ENCODE peak calls at places on chromosomes 7 and 10, in ten cellular contexts. U is epithelial cell of proximal tubule, D is lung, Q is choroid plexus epithelial cell, O is MM.1S, V is OCI-LY7, N is adrenal gland, P is upper lobe of left lung, W is astrocyte of the spinal cord, R is tibial artery. H is an unnamed sample.
A peak's percentile ranks its signal among the peaks of the same experiment; 100 is the strongest.

GRCh38 chr7:139572071-139572470 is 48.6 kb downstream of the CLEC2L start:
- DNase-seq in N (no peak), O (no peak), V (no peak), D (no peak), R (no peak), W (no peak), U (no peak), P (no peak), Q (no peak), H (no peak)

GRCh38 chr10:125608474-125608873 is 74.5 kb downstream of the TEX36 start:
- DNase-seq in W (no peak), Q (no peak), V (no peak), U (no peak), R (no peak), D (no peak), P (no peak), O (no peak), N (no peak), H (no peak)

GRCh38 chr10:122567056-122567660 is 6.6 kb downstream of the DMBT1 start:
- DNase-seq in D (no peak), N (peak; percentile 32), W (no peak), R (no peak), V (peak; percentile 7), U (no peak), P (no peak), Q (peak; percentile 38), O (no peak), H (no peak)

GRCh38 chr10:131249238-131249956 is 62.1 kb downstream of the TCERG1L start:
- DNase-seq in D (no peak), R (no peak), V (no peak), P (no peak), N (no peak), O (no peak), W (no peak), U (no peak), Q (no peak), H (no peak)

GRCh38 chr7:66958708-66959350 is 36.6 kb downstream of the SBDS start:
- DNase-seq in D (no peak), Q (no peak), O (no peak), N (no peak), U (no peak), W (no peak), P (no peak), V (no peak), R (peak; percentile 32), H (no peak)

GRCh38 chr10:3067859-3068179 is 471 bp downstream of the PFKP start:
- DNase-seq in R (no peak), V (peak; percentile 42), U (no peak), O (no peak), W (no peak), Q (no peak), P (peak; percentile 82), D (no peak), N (no peak), H (no peak)

GRCh38 chr7:77989981-77990566 is 191.5 kb downstream of the PHTF2 start:
- DNase-seq in N (no peak), Q (no peak), W (no peak), R (no peak), V (peak; percentile 23), O (no peak), D (no peak), P (no peak), U (no peak), H (peak; percentile 22)

GRCh38 chr7:117273325-117274292 is 49.2 kb downstream of the WNT2 start:
- DNase-seq in W (no peak), V (no peak), N (no peak), Q (no peak), U (no peak), P (no peak), D (no peak), O (no peak), R (no peak), H (no peak)

GRCh38 chr7:32660936-32661335 is 165.6 kb downstream of the AVL9 start:
- DNase-seq in V (no peak), O (no peak), Q (peak; percentile 34), R (no peak), P (no peak), D (no peak), W (no peak), N (no peak), U (no peak), H (no peak)

GRCh38 chr10:575312-576129 is 113.9 kb downstream of the DIP2C start:
- DNase-seq in P (no peak), W (no peak), U (no peak), Q (peak; percentile 43), D (no peak), V (no peak), N (no peak), O (peak; percentile 97), R (no peak), H (no peak)
- H3K4me3 ChIP-seq in P (no peak overlapping the region), W (no peak overlapping the region), U (no peak overlapping the region), Q (no peak overlapping the region), D (no peak overlapping the region), V (no peak overlapping the region), N (no peak overlapping the region), O (peak overlapping the region; percentile 38), R (peak overlapping the region; percentile 1), H (no peak overlapping the region)

GRCh38 chr10:96984512-96985225 is 152.6 kb downstream of the LCOR start:
- DNase-seq in W (peak; percentile 50), R (no peak), P (no peak), U (no peak), N (no peak), V (no peak), O (no peak), Q (peak; percentile 45), D (no peak), H (no peak)
- H3K4me3 ChIP-seq in W (no peak overlapping the region), R (no peak overlapping the region), P (no peak overlapping the region), U (no peak overlapping the region), N (no peak overlapping the region), V (no peak overlapping the region), O (no peak overlapping the region), Q (no peak overlapping the region), D (no peak overlapping the region), H (no peak overlapping the region)

GRCh38 chr10:55631071-55631654 is 729.9 kb downstream of the ZWINT start:
- DNase-seq in P (peak; percentile 91), W (peak; percentile 57), V (no peak), D (peak; percentile 44), U (no peak), N (peak; percentile 78), R (no peak), O (peak; percentile 59), Q (peak; percentile 17), H (no peak)

GRCh38 chr10:55627526-55628170 is 733.4 kb downstream of the ZWINT start:
- DNase-seq in N (peak; percentile 67), D (no peak), R (no peak), P (peak; percentile 48), Q (no peak), W (peak; percentile 4), V (no peak), U (no peak), O (no peak), H (no peak)

GRCh38 chr10:55628260-55628701 is 732.8 kb downstream of the ZWINT start:
- DNase-seq in W (peak; percentile 17), U (no peak), V (no peak), P (peak; percentile 52), D (no peak), N (peak; percentile 82), O (no peak), R (no peak), Q (no peak), H (no peak)

GRCh38 chr10:55630491-55631056 is 730.5 kb downstream of the ZWINT start:
- DNase-seq in V (no peak), U (no peak), D (no peak), Q (no peak), W (peak; percentile 37), R (no peak), P (peak; percentile 64), O (no peak), N (peak; percentile 64), H (no peak)

GRCh38 chr10:55629792-55630490 is 731.1 kb downstream of the ZWINT start:
- DNase-seq in W (peak; percentile 67), V (no peak), R (no peak), Q (peak; percentile 48), P (no peak), D (no peak), N (peak; percentile 75), O (peak; percentile 48), U (peak; percentile 32), H (no peak)
- H3K4me3 ChIP-seq in W (peak overlapping the region; percentile 49), V (no peak overlapping the region), R (no peak overlapping the region), Q (no peak overlapping the region), P (no peak overlapping the region), D (peak overlapping the region; percentile 17), N (no peak overlapping the region), O (peak overlapping the region; percentile 55), U (peak overlapping the region; percentile 63), H (no peak overlapping the region)

GRCh38 chr7:155570171-155570958 is 24.0 kb upstream of the CNPY1 start:
- DNase-seq in P (no peak), V (no peak), R (no peak), O (no peak), U (no peak), W (no peak), Q (no peak), D (no peak), N (no peak), H (no peak)

GRCh38 chr7:155567646-155568334 is 21.4 kb upstream of the CNPY1 start:
- DNase-seq in W (no peak), D (no peak), U (no peak), Q (no peak), N (no peak), O (no peak), R (no peak), P (no peak), V (no peak), H (no peak)

GRCh38 chr7:155568335-155568660 is 21.9 kb upstream of the CNPY1 start:
- DNase-seq in O (no peak), P (no peak), U (no peak), W (no peak), Q (no peak), N (no peak), D (no peak), R (no peak), V (no peak), H (no peak)

GRCh38 chr7:155569681-155570080 is 23.3 kb upstream of the CNPY1 start:
- DNase-seq in Q (no peak), R (no peak), U (no peak), O (no peak), P (peak; percentile 70), V (no peak), W (no peak), D (no peak), N (no peak), H (no peak)

DNA sequence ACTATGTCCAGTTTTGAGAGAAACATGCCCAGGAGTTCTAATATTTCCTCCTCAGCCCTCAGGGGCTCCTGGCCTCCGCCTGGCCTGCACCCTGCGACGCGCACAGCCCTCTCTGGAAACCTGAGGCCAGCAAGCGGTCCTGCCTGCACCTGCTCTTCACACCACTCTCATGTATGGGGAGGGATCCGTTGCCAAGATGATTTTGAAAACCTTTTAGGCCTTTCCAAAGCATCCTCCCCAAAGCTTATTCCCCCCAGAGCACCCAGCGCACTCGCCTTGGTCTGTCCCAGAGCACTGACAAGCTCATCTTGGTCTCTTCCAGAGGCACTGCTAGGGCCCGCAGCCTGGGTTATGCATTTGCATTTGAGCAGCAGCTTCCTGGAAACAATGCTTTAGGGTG is 22.6 kb upstream of the CNPY1 start:
- DNase-seq in V (no peak), D (no peak), Q (no peak), P (no peak), O (no peak), W (no peak), R (no peak), N (no peak), U (no peak), H (no peak)
- H3K4me3 ChIP-seq in V (no peak overlapping the region), D (no peak overlapping the region), Q (no peak overlapping the region), P (no peak overlapping the region), O (no peak overlapping the region), W (no peak overlapping the region), R (no peak overlapping the region), N (no peak overlapping the region), U (no peak overlapping the region), H (no peak overlapping the region)